ENCODE peak calls at places on chromosomes 13 and 19, in nine cellular contexts. D is islet precursor cell; N is astrocyte of the hippocampus; P is GM04504; G is stimulated activated CD4-positive, alpha-beta T cell treated with anti-CD3 and anti-CD28 coated beads, Interleukin-15, amount 100 ng/mL, for 1 hour; J is NCI-H146; M is RPMI8226; F is activated T-cell treated with anti-CD3 and anti-CD28 coated beads for 1 hour; E is fibroblast of lung. H is an unnamed sample.

GRCh38 chr13:67803118-67803517 is 573.0 kb upstream of the PCDH9 start:
- DNase-seq in D (no peak), N (no peak), P (no peak), G (no peak), J (peak; percentile 98), M (no peak), F (no peak), E (no peak), H (no peak)

GRCh38 chr19:4393947-4394590 is 6.3 kb downstream of the SH3GL1 start:
- DNase-seq in D (no peak), N (peak; percentile 87), P (no peak), G (no peak), J (no peak), M (no peak), F (no peak), E (peak; percentile 54), H (no peak)

GRCh38 chr19:53183146-53183545 is 10.0 kb downstream of the ZNF665 start:
- DNase-seq in D (peak; percentile 63), N (peak; percentile 90), P (peak; percentile 6), G (no peak), J (no peak), M (no peak), F (no peak), E (peak; percentile 57), H (no peak)

GRCh38 chr19:20165971-20166592 is 932 bp upstream of the ZNF486 start:
- DNase-seq in D (no peak), N (no peak), P (no peak), G (no peak), J (no peak), M (no peak), F (no peak), E (no peak), H (no peak)

GRCh38 chr19:49398931-49399330 is 10.9 kb downstream of the KASH5 start:
- DNase-seq in D (no peak), N (no peak), P (no peak), G (no peak), J (no peak), M (no peak), F (no peak), E (no peak), H (no peak)

GRCh38 chr19:29285878-29286277 is 72.9 kb upstream of the UQCRFS1 start:
- DNase-seq in D (peak; percentile 83), N (no peak), P (no peak), G (no peak), J (peak; percentile 15), M (no peak), F (no peak), E (no peak), H (peak; percentile 16)

GRCh38 chr13:20258208-20258962 is 26.3 kb upstream of the GJB6 start:
- DNase-seq in D (no peak), N (no peak), P (no peak), G (no peak), J (no peak), M (no peak), F (no peak), E (no peak), H (no peak)

GRCh38 chr13:94778986-94779385 is 66.6 kb upstream of the SOX21 start:
- DNase-seq in D (no peak), N (no peak), P (no peak), G (no peak), J (no peak), M (no peak), F (no peak), E (no peak), H (no peak)

GRCh38 chr13:79802389-79803140 is 321.6 kb downstream of the NDFIP2 start:
- DNase-seq in D (no peak), N (no peak), P (no peak), G (no peak), J (no peak), M (no peak), F (no peak), E (no peak), H (no peak)

GRCh38 chr13:40779049-40779448 is 8.1 kb upstream of the MRPS31 start:
- DNase-seq in D (peak; percentile 37), N (no peak), P (no peak), G (no peak), J (no peak), M (no peak), F (no peak), E (no peak), H (no peak)

GRCh38 chr19:51749979-51750378 is 1.7 kb downstream of the FPR1 start:
- DNase-seq in D (no peak), N (peak; percentile 31), P (no peak), G (no peak), J (no peak), M (no peak), F (no peak), E (no peak), H (no peak)

GRCh38 chr19:35940078-35940775 is 4.1 kb downstream of the LRFN3 start:
- DNase-seq in D (no peak), N (no peak), P (no peak), G (no peak), J (no peak), M (no peak), F (no peak), E (no peak), H (no peak)

GRCh38 chr19:19110410-19111137 is 27.7 kb downstream of the TMEM161A start:
- DNase-seq in D (no peak), N (peak; percentile 68), P (no peak), G (no peak), J (peak; percentile 46), M (no peak), F (no peak), E (no peak), H (no peak)

GRCh38 chr13:65074248-65074647 is 2155.9 kb downstream of the PCDH9 start:
- DNase-seq in D (no peak), N (no peak), P (no peak), G (no peak), J (no peak), M (no peak), F (no peak), E (no peak), H (no peak)

GRCh38 chr19:33269016-33269415 is 33.3 kb downstream of the CEBPA start:
- DNase-seq in D (no peak), N (no peak), P (no peak), G (no peak), J (no peak), M (no peak), F (no peak), E (no peak), H (peak; percentile 46)

GRCh38 chr13:80342541-80343371 is 1.8 kb upstream of the SPRY2 start:
- DNase-seq in D (peak; percentile 91), N (peak; percentile 95), P (no peak), G (peak; percentile 20), J (peak; percentile 64), M (peak; percentile 58), F (peak; percentile 60), E (peak; percentile 77), H (peak; percentile 91)

GRCh38 chr19:38739440-38740251 is 4.6 kb downstream of the CAPN12 start:
- DNase-seq in D (no peak), N (peak; percentile 13), P (no peak), G (no peak), J (no peak), M (no peak), F (no peak), E (no peak), H (no peak)